ENCODE peak calls at places on chromosomes 12 and 14, in ten cellular contexts. U, E, L, N, F, Z, C, G, M and Q are unnamed samples.

GRCh38 chr12:45220366-45220931 is 4.6 kb downstream of the ANO6 start:
- DNase-seq in E (no peak), C (no peak), M (no peak), U (no peak), Z (no peak), L (peak), N (no peak), F (no peak), G (no peak), Q (peak)

GRCh38 chr12:76307083-76307482 is 41.1 kb downstream of the BBS10 start:
- DNase-seq in Z (no peak), M (no peak), F (no peak), E (no peak), C (no peak), G (no peak), U (no peak), L (peak), N (no peak), Q (no peak)

GRCh38 chr12:77625441-77625840 is 205.3 kb upstream of the NAV3 start:
- DNase-seq in C (no peak), Z (no peak), F (peak), N (no peak), G (peak), E (no peak), U (no peak), M (no peak), L (no peak), Q (peak)

GRCh38 chr12:54723653-54724256 is 75.6 kb upstream of the DCD start:
- DNase-seq in N (no peak), U (peak), L (no peak), F (peak), E (no peak), Z (peak), C (no peak), G (no peak), M (no peak), Q (peak)

GRCh38 chr14:76775695-76776305 is 14.5 kb downstream of the VASH1 start:
- DNase-seq in N (no peak), E (no peak), G (peak), U (no peak), F (no peak), M (peak), Z (no peak), C (no peak), L (no peak), Q (no peak)

GRCh38 chr12:103908877-103909276 is 21.3 kb upstream of the HSP90B1 start:
- DNase-seq in C (no peak), M (no peak), G (no peak), N (no peak), F (no peak), U (no peak), Z (no peak), L (no peak), E (no peak), Q (peak)

GRCh38 chr14:96098309-96098998 is 59.3 kb downstream of the C14orf132 start:
- DNase-seq in M (no peak), Z (peak), U (no peak), F (peak), E (peak), L (peak), G (peak), N (no peak), C (peak), Q (peak)

GRCh38 chr12:25500651-25501050 is 52.4 kb downstream of the LMNTD1 start:
- DNase-seq in Z (no peak), N (no peak), C (no peak), G (no peak), U (no peak), L (no peak), E (no peak), F (no peak), M (no peak), Q (peak)

GRCh38 chr12:77837876-77838291 is 7.2 kb downstream of the NAV3 start:
- DNase-seq in C (no peak), L (no peak), U (no peak), G (no peak), E (no peak), M (no peak), Z (no peak), F (no peak), N (peak), Q (peak)

GRCh38 chr12:122336015-122336946 is 70.0 kb upstream of the VPS33A start:
- DNase-seq in N (no peak), Z (peak), F (peak), L (no peak), M (no peak), E (no peak), U (peak), G (no peak), C (no peak), Q (peak)
- TF ChIP-seq CTCF in N (peak), Z (peak), F (peak), L (peak), M (no peak), E (peak), U (peak), G (peak), C (peak), Q (peak)

DNA sequence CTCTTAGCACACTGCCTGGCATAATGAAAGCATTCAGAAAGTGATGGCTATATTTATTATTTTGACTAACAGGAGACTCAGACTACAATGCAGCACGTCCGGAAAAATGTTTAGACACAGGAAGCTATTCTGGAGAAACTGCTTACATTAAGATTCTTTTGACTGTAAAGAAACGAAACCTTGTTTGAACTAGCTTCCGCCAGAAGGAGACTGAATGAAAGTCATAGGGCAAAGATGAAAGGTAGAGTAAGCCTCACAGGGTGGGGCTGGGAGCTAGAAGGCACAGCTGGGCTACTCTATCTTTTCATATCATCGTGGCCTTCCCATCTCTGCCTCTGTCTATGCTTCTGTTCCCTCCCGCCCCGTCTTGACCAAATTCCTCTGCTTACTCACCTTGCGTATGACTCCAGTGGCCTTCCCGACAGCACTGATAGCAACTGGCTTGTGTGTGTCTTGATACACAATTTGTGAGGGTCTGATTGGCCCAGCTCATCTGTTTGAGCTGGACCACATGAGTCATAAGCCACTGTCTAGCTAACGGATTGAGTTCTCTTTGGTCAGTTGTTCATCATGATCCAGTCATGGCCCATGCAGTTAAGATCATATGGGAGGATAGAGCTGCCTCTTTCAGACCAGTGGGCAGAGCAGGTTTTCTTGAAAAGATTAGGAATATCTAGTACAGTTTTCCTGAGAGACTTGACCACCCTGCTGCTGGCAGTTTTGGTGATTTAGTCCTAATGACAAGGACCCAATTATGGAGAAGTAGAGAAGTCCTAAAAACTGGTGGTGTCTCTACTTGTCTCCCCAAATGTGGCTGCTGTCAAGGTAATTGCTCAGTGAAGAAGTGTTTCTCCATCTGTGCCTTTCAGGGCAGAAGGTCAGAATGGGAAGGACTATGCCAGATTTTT is 151.5 kb upstream of the SLC38A2 start:
- DNase-seq in G (peak), E (no peak), N (no peak), F (peak), M (no peak), U (peak), C (no peak), Z (no peak), L (no peak), Q (peak)
- H3K4me3 ChIP-seq in G (no peak), E (no peak), N (no peak), F (peak), M (no peak), U (peak), C (no peak), Z (no peak), L (no peak), Q (peak)

GRCh38 chr12:50637870-50638481 is 125.9 kb upstream of the ATF1 start:
- DNase-seq in N (no peak), C (no peak), G (no peak), E (no peak), Z (peak), U (no peak), L (peak), M (no peak), F (peak), Q (peak)
- TF ChIP-seq CTCF in N (peak), C (peak), G (peak), E (peak), Z (peak), U (peak), L (peak), M (peak), F (peak), Q (peak)

DNA sequence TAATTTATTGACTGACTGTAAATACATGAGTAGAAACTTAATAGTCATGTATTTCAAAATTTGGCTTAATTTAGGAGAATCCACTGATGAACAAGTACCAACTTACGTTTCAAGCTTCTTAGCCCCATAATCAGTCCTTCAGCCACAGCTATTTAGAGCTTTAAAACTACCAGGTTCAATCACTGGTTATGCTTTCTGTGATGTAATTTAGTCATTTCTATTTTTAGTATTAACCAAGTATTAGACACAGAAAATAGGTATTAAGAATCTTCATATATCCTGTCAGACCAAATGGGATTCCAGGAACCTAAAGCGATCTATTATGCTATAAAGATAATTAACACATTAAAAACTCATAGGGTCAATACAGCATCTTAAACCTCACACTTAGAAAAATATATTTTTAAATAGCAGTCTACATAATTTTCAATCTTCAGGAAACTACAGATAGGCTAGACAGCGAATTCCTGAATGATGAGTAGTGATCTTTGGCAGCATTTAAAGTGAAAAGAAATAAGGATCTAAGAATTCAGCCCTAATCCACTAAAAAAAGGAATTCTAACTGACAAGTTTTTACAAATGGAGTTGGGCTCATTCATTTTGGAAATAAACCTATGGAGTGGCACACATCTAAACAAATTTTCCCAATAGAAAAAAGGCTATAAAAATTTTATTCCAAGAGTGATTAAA is 51.5 kb downstream of the ZC3H14 start:
- DNase-seq in G (no peak), C (no peak), N (no peak), F (peak), U (no peak), Z (no peak), E (no peak), M (no peak), L (no peak), Q (peak)
- H3K4me3 ChIP-seq in G (no peak), C (no peak), N (no peak), F (no peak), U (no peak), Z (no peak), E (no peak), M (no peak), L (no peak), Q (no peak)

GRCh38 chr12:65878540-65878939 is 54.3 kb downstream of the HMGA2 start:
- DNase-seq in G (no peak), L (peak), U (no peak), C (no peak), M (no peak), N (no peak), E (no peak), F (no peak), Z (no peak), Q (peak)
- TF ChIP-seq CTCF in G (peak), L (peak), U (no peak), C (no peak), M (no peak), N (no peak), E (no peak), F (no peak), Z (no peak), Q (peak)

DNA sequence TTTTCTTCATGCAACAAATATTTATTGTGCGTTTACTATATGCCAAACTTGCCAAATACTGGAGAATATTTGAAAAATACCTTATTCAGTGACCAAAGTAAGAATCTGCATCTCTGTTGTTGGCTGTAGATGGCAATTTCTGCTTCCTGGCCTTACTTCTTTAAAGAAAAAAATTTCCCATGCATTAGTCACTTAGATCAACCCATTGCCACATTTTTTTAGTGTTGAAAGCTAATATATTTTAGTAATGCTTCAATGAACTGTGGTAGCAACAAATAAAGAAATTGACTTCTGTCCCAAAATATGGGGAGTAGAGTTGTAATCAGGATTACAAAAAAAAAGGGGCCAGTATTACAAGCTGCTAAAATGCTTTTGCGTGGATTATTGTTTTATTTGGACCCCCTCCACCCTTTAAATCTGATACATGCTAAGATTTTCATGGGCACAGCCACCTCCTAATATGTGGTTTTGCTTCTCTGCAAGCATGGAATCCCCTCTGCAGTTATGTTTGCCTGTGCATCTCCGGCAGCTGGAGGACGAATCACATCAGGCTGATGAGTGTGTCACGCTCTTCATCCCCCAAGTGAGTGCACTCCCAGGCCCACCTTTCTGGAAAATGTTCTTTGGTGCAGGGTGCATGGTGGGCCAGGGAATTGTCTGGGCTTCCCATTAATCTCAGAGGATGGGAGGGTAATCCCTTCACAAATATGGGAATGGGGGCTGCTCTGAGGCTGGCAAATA is 38.1 kb upstream of the PTCSC3 start:
- DNase-seq in M (no peak), L (peak), U (no peak), G (no peak), E (no peak), Z (no peak), C (no peak), N (no peak), F (no peak), Q (no peak)
- H3K4me3 ChIP-seq in M (no peak), L (no peak), U (no peak), G (no peak), E (no peak), Z (no peak), C (no peak), N (no peak), F (no peak), Q (no peak)

GRCh38 chr14:31286456-31287293 is 79.1 kb upstream of the HECTD1 start:
- DNase-seq in Z (no peak), L (no peak), N (no peak), U (no peak), E (no peak), C (no peak), M (no peak), F (no peak), G (peak), Q (no peak)
- TF ChIP-seq CTCF in Z (peak), L (peak), N (no peak), U (peak), E (peak), C (no peak), M (no peak), F (peak), G (peak), Q (peak)